ENCODE peak calls at places on chromosomes 5 and 9, in six cellular contexts. X is GM12878, F is H1, Y is GM23338, B is HepG2, V is K562. R is an unnamed sample.

GRCh38 chr9:133518706-133519105 is 6.1 kb downstream of the MYMK start:
- DNase-seq in X (no peak), F (no peak), Y (no peak), B (no peak), V (no peak), R (no peak)

GRCh38 chr9:81052846-81053245 is 636.5 kb downstream of the TLE1 start:
- DNase-seq in X (no peak), F (no peak), Y (no peak), B (no peak), V (no peak), R (no peak)

GRCh38 chr5:80956272-80956671 is 3.9 kb upstream of the RASGRF2 start:
- DNase-seq in X (no peak), F (no peak), Y (no peak), B (no peak), V (no peak), R (no peak)

GRCh38 chr9:100595391-100596199 is 17.7 kb downstream of the CAVIN4 start:
- DNase-seq in X (no peak), F (no peak), Y (peak), B (peak), V (peak), R (no peak)

GRCh38 chr9:96567203-96567700 is 52.4 kb downstream of the CDC14B start:
- DNase-seq in X (no peak), F (no peak), Y (no peak), B (no peak), V (peak), R (no peak)

GRCh38 chr5:8097146-8097545 is 228.2 kb downstream of the MTRR start:
- DNase-seq in X (no peak), F (no peak), Y (no peak), B (no peak), V (no peak), R (no peak)

GRCh38 chr5:62460578-62460983 is 48.0 kb downstream of the IPO11 start:
- DNase-seq in X (no peak), F (no peak), Y (peak), B (peak), V (peak), R (no peak)

GRCh38 chr9:133521122-133522072 is 3.4 kb downstream of the MYMK start:
- DNase-seq in X (no peak), F (no peak), Y (no peak), B (peak), V (no peak), R (no peak)

GRCh38 chr5:107135391-107135790 is 535.3 kb downstream of the EFNA5 start:
- DNase-seq in X (no peak), F (no peak), Y (no peak), B (no peak), V (no peak), R (no peak)

GRCh38 chr5:137954131-137954879 is 65.0 kb downstream of the PKD2L2 start:
- DNase-seq in X (no peak), F (no peak), Y (no peak), B (no peak), V (no peak), R (no peak)

GRCh38 chr5:133714161-133714915 is 102.0 kb upstream of the FSTL4 start:
- DNase-seq in X (no peak), F (no peak), Y (no peak), B (no peak), V (peak), R (no peak)

GRCh38 chr5:33526755-33527154 is 86.0 kb downstream of the TARS1 start:
- DNase-seq in X (no peak), F (no peak), Y (no peak), B (no peak), V (no peak), R (no peak)

GRCh38 chr9:92609142-92609500 is 60.8 kb downstream of the IPPK start:
- DNase-seq in X (no peak), F (no peak), Y (peak), B (no peak), V (no peak), R (no peak)

GRCh38 chr9:117555964-117556629 is 141.2 kb upstream of the ASTN2 start:
- DNase-seq in X (peak), F (peak), Y (peak), B (peak), V (peak), R (peak)

GRCh38 chr5:96978812-96979449 is 43.1 kb downstream of the LNPEP start:
- DNase-seq in X (no peak), F (no peak), Y (no peak), B (no peak), V (no peak), R (no peak)

GRCh38 chr5:59393585-59394289 is 499.8 kb downstream of the PDE4D start:
- DNase-seq in X (no peak), F (no peak), Y (no peak), B (no peak), V (no peak), R (no peak)

GRCh38 chr5:179403426-179404147 is 58.3 kb upstream of the ADAMTS2 start:
- DNase-seq in X (no peak), F (peak), Y (no peak), B (no peak), V (no peak), R (no peak)

GRCh38 chr9:118023649-118024048 is 319.4 kb downstream of the TLR4 start:
- DNase-seq in X (no peak), F (no peak), Y (no peak), B (no peak), V (no peak), R (no peak)

GRCh38 chr5:14305045-14305444 is 161.9 kb downstream of the TRIO start:
- DNase-seq in X (no peak), F (no peak), Y (no peak), B (no peak), V (peak), R (no peak)

GRCh38 chr9:129887210-129888084 is 52.2 kb downstream of the USP20 start:
- DNase-seq in X (peak), F (no peak), Y (no peak), B (no peak), V (peak), R (no peak)

GRCh38 chr9:83620841-83621636 is 1.9 kb upstream of the IDNK start:
- DNase-seq in X (no peak), F (peak), Y (peak), B (peak), V (peak), R (peak)

GRCh38 chr5:1297243-1297642 is 2.4 kb upstream of the TERT start:
- DNase-seq in X (no peak), F (no peak), Y (no peak), B (no peak), V (no peak), R (no peak)

GRCh38 chr9:111598730-111599091 is 736 bp downstream of the PTGR1 start:
- DNase-seq in X (no peak), F (no peak), Y (no peak), B (peak), V (no peak), R (no peak)

GRCh38 chr9:17422994-17423680 is 155.7 kb upstream of the SH3GL2 start:
- DNase-seq in X (no peak), F (no peak), Y (no peak), B (no peak), V (no peak), R (no peak)

GRCh38 chr9:90871327-90871935 is 69.8 kb downstream of the SYK start:
- DNase-seq in X (no peak), F (no peak), Y (no peak), B (no peak), V (no peak), R (no peak)

GRCh38 chr9:89604463-89605180 is at the start of gene GADD45G:
- DNase-seq in X (no peak), F (peak), Y (peak), B (no peak), V (peak), R (peak)

GRCh38 chr5:14901462-14902051 is 30.0 kb upstream of the ANKH start:
- DNase-seq in X (no peak), F (no peak), Y (no peak), B (no peak), V (peak), R (no peak)

GRCh38 chr9:96423322-96423984 is 5.3 kb upstream of the ZNF367 start:
- DNase-seq in X (no peak), F (peak), Y (no peak), B (no peak), V (peak), R (no peak)

GRCh38 chr9:27460225-27461023 is 63.7 kb upstream of the IFNK start:
- DNase-seq in X (peak), F (no peak), Y (no peak), B (no peak), V (no peak), R (no peak)

GRCh38 chr9:127208416-127208815 is 56.2 kb upstream of the GARNL3 start:
- DNase-seq in X (no peak), F (no peak), Y (no peak), B (no peak), V (no peak), R (no peak)
- TF ChIP-seq CREB1 in X (no peak), F (no peak), Y (no peak), B (no peak), V (no peak), R (no peak)

GRCh38 chr9:121783523-121784507 is 132.4 kb downstream of the DAB2IP start:
- DNase-seq in X (no peak), F (no peak), Y (peak), B (no peak), V (no peak), R (peak)
- TF ChIP-seq CREB1 in X (no peak), F (no peak), Y (no peak), B (no peak), V (no peak), R (no peak)

DNA sequence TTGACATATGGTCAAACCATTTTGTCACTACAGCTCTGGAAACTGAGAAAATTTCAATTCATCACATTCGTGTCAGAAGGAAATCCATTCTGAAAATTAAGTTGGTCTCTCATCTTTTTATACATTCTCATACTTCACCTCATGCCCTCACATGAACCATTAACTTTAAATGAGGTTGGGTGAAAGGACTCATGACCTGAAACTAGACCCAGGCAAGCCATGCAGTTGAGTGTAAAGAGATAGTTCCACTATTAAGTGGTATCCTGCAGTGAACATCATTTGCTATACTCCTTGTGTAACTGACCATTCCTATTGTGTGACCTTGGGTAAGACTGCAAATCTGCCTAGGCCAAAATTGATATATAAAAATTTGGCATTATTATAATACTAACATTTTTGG is 299.6 kb upstream of the GRIN3A start:
- DNase-seq in X (no peak), F (no peak), Y (no peak), B (no peak), V (no peak), R (no peak)
- TF ChIP-seq CREB1 in X (no peak), F (no peak), Y (no peak), B (no peak), V (no peak), R (no peak)

GRCh38 chr5:31819926-31820516 is 181.1 kb downstream of the PDZD2 start:
- DNase-seq in X (no peak), F (no peak), Y (peak), B (no peak), V (no peak), R (no peak)
- TF ChIP-seq CREB1 in X (no peak), F (no peak), Y (no peak), B (no peak), V (no peak), R (no peak)

GRCh38 chr9:137702615-137703379 is 84.0 kb downstream of the EHMT1 start:
- DNase-seq in X (no peak), F (no peak), Y (no peak), B (no peak), V (no peak), R (peak)

GRCh38 chr9:137703842-137704508 is 85.2 kb downstream of the EHMT1 start:
- DNase-seq in X (no peak), F (no peak), Y (no peak), B (no peak), V (peak), R (no peak)

GRCh38 chr9:137707361-137707760 is 88.6 kb downstream of the EHMT1 start:
- DNase-seq in X (no peak), F (no peak), Y (no peak), B (no peak), V (no peak), R (peak)

GRCh38 chr9:137705906-137706305 is 87.1 kb downstream of the EHMT1 start:
- DNase-seq in X (no peak), F (no peak), Y (peak), B (no peak), V (peak), R (peak)

DNA sequence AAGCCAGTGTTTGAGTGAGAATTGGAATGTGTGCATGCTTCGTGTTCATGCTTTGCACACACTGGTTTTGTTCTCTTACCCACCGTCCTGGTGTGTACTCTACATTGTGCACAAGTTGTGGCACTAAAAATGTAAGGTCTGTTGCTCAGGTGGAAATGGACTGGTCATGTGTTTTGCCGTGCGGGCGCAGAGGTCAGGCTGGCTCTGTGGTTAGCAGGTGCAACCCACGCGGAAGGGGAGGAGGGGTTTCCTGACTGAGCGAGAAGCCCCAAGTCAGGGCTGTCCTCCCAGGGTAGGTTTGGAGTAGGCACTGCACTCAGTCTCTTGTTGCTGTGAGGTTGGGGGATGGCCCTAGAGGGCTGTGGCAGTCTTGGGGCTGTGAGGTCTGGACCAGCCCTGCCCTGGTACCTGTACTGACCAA is 86.6 kb downstream of the EHMT1 start:
- DNase-seq in X (peak), F (no peak), Y (no peak), B (no peak), V (no peak), R (no peak)
- TF ChIP-seq CREB1 in X (peak), F (no peak), Y (no peak), B (no peak), V (no peak), R (no peak)

R was measured in WTC11.